ENCODE peak calls at places on chromosomes 7 and 10, in four cellular contexts. Z is HepG2, L is K562, C is A549. F is an unnamed sample.

GRCh38 chr10:124733566-124734245 is 10.5 kb downstream of the FAM53B start:
- DNase-seq in Z (no peak), L (no peak), C (no peak), F (peak; percentile 26)

GRCh38 chr10:23173549-23174074 is 18.5 kb upstream of the PTF1A start:
- DNase-seq in Z (no peak), L (no peak), C (no peak), F (no peak)

GRCh38 chr7:150449206-150449956 is 1.0 kb upstream of the GIMAP8 start:
- DNase-seq in Z (no peak), L (peak; percentile 12), C (no peak), F (no peak)

GRCh38 chr10:27285093-27285492 is 44.5 kb upstream of the ACBD5 start:
- DNase-seq in Z (peak; percentile 6), L (no peak), C (no peak), F (no peak)

GRCh38 chr7:52091101-52091500 is 774.5 kb upstream of the COBL start:
- DNase-seq in Z (no peak), L (no peak), C (no peak), F (no peak)

GRCh38 chr7:156650042-156650441 is 9.5 kb downstream of the RNF32 start:
- DNase-seq in Z (peak; percentile 57), L (peak; percentile 79), C (no peak), F (no peak)

GRCh38 chr7:7504910-7505704 is 30.6 kb downstream of the COL28A1 start:
- DNase-seq in Z (no peak), L (no peak), C (no peak), F (no peak)

GRCh38 chr7:5679741-5680473 is 101.6 kb downstream of the RNF216 start:
- DNase-seq in Z (no peak), L (no peak), C (no peak), F (no peak)

GRCh38 chr7:7051221-7051877 is 131.0 kb upstream of the C1GALT1 start:
- DNase-seq in Z (no peak), L (no peak), C (no peak), F (no peak)

GRCh38 chr10:123274513-123275182 is 120.4 kb downstream of the BUB3 start:
- DNase-seq in Z (no peak), L (no peak), C (no peak), F (no peak)

GRCh38 chr10:58727633-58728032 is 215.0 kb downstream of the BICC1 start:
- DNase-seq in Z (no peak), L (no peak), C (no peak), F (no peak)

GRCh38 chr10:124394583-124394982 is 24.1 kb downstream of the OAT start:
- DNase-seq in Z (no peak), L (no peak), C (no peak), F (no peak)

GRCh38 chr7:148697950-148698396 is 730 bp upstream of the CUL1 start:
- DNase-seq in Z (no peak), L (no peak), C (no peak), F (no peak)

GRCh38 chr10:46550076-46550790 is 6.2 kb downstream of the GPRIN2 start:
- DNase-seq in Z (no peak), L (no peak), C (no peak), F (peak; percentile 47)

GRCh38 chr7:82194011-82194410 is 249.6 kb downstream of the CACNA2D1 start:
- DNase-seq in Z (no peak), L (no peak), C (no peak), F (no peak)

GRCh38 chr7:94888542-94888941 is 18.9 kb upstream of the PPP1R9A start:
- DNase-seq in Z (peak; percentile 25), L (no peak), C (peak; percentile 21), F (no peak)

GRCh38 chr10:102633282-102633681 is 11.0 kb upstream of the TRIM8 start:
- DNase-seq in Z (no peak), L (no peak), C (no peak), F (no peak)

GRCh38 chr10:77401681-77402080 is 235.9 kb downstream of the KCNMA1 start:
- DNase-seq in Z (no peak), L (no peak), C (no peak), F (no peak)

GRCh38 chr7:112233048-112233697 is 26.7 kb downstream of the ZNF277 start:
- DNase-seq in Z (peak; percentile 7), L (no peak), C (no peak), F (no peak)

GRCh38 chr7:117269895-117270294 is 53.0 kb downstream of the WNT2 start:
- DNase-seq in Z (no peak), L (no peak), C (no peak), F (no peak)

GRCh38 chr10:74145133-74145532 is 5.5 kb downstream of the AP3M1 start:
- DNase-seq in Z (no peak), L (no peak), C (no peak), F (no peak)

GRCh38 chr10:107561136-107561650 is 396.7 kb upstream of the SORCS1 start:
- DNase-seq in Z (no peak), L (no peak), C (no peak), F (no peak)

GRCh38 chr10:80658068-80658467 is 120.4 kb downstream of the SH2D4B start:
- DNase-seq in Z (no peak), L (no peak), C (no peak), F (no peak)

GRCh38 chr7:53609185-53609584 is 573.8 kb downstream of the POM121L12 start:
- DNase-seq in Z (no peak), L (no peak), C (no peak), F (no peak)

GRCh38 chr7:123879628-123880027 is 34.7 kb downstream of the HYAL4 start:
- DNase-seq in Z (no peak), L (no peak), C (no peak), F (no peak)

GRCh38 chr10:22345301-22346086 is at the start of gene SPAG6:
- DNase-seq in Z (no peak), L (no peak), C (no peak), F (no peak)

GRCh38 chr10:86756511-86757109 is at the start of gene BMPR1A:
- DNase-seq in Z (no peak), L (peak; percentile 21), C (no peak), F (no peak)

GRCh38 chr7:121294448-121294992 is 34.3 kb upstream of the WNT16 start:
- DNase-seq in Z (no peak), L (no peak), C (no peak), F (no peak)

GRCh38 chr10:84428711-84429110 is 100.3 kb downstream of the CCSER2 start:
- DNase-seq in Z (no peak), L (no peak), C (no peak), F (no peak)

GRCh38 chr10:5648494-5649457 is 17.6 kb downstream of the ASB13 start:
- DNase-seq in Z (no peak), L (no peak), C (no peak), F (peak; percentile 54)

GRCh38 chr7:39667354-39667923 is 44.1 kb downstream of the RALA start:
- DNase-seq in Z (no peak), L (peak; percentile 14), C (no peak), F (no peak)

GRCh38 chr10:131213651-131214505 is 97.6 kb downstream of the TCERG1L start:
- DNase-seq in Z (no peak), L (no peak), C (no peak), F (no peak)

GRCh38 chr10:50369931-50370330 is 118.6 kb upstream of the ASAH2 start:
- DNase-seq in Z (no peak), L (no peak), C (no peak), F (no peak)

GRCh38 chr7:108291791-108292440 is 161.8 kb upstream of the LAMB4 start:
- DNase-seq in Z (no peak), L (no peak), C (no peak), F (no peak)

GRCh38 chr7:75572814-75573213 is 80.7 kb downstream of the SPDYE5 start:
- DNase-seq in Z (no peak), L (no peak), C (no peak), F (no peak)

GRCh38 chr10:130511801-130512200 is 375.6 kb downstream of the GLRX3 start:
- DNase-seq in Z (no peak), L (no peak), C (no peak), F (no peak)

GRCh38 chr10:79069325-79070090 is 742 bp downstream of the ZMIZ1 start:
- DNase-seq in Z (no peak), L (peak; percentile 79), C (peak; percentile 54), F (no peak)

GRCh38 chr7:133822001-133822641 is 305.0 kb upstream of the LRGUK start:
- DNase-seq in Z (no peak), L (no peak), C (no peak), F (no peak)
- TF ChIP-seq PHF8 in Z (no peak), L (no peak), C (no peak), F (no peak)

GRCh38 chr7:100867040-100867795 is at the start of gene TRIP6:
- DNase-seq in Z (no peak), L (peak; percentile 99), C (peak; percentile 93), F (peak; percentile 64)

GRCh38 chr7:100866721-100867039 is 507 bp upstream of the TRIP6 start:
- DNase-seq in Z (no peak), L (no peak), C (no peak), F (no peak)

GRCh38 chr7:100865372-100865911 is 1.7 kb upstream of the TRIP6 start:
- DNase-seq in Z (no peak), L (no peak), C (no peak), F (no peak)

GRCh38 chr7:100865971-100866720 is 1.0 kb upstream of the TRIP6 start:
- DNase-seq in Z (no peak), L (no peak), C (no peak), F (no peak)

DNA sequence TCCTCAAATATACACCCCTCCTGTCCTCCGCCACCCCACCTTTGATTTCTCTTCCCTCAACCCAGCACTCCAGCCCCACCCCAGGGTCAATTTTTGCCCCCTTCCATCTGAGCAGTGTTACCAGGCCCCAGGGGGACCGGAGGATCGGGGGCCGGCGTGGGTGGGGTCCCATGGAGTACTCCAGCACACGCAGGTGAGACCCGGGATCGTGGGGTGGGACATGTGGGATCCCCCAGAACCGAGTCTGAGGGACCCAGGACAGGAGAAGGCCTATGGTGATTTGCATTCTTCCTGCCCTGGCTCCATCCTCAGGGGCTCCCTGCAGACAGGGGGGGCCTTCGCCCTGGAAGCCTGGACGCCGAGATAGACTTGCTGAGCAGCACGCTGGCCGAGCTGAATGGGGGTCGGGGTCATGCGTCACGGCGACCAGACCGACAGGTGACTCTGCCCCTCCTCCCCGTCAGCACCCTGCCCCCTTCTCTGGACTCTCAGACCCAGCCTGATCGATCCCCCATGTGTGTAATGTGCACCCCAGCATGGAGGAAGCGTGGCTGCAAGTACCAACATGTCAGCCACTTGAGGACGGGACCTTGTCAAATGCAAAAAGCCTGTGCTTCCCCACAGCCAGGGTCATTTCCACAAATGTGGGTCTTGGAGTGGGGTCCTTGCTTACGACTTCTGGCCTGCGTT is 754 bp downstream of the TRIP6 start:
- DNase-seq in Z (no peak), L (peak; percentile 72), C (no peak), F (no peak)
- TF ChIP-seq PHF8 in Z (no peak), L (no peak), C (no peak), F (no peak)

GRCh38 chr7:135650831-135651573 is 11.3 kb upstream of the STMP1 start:
- DNase-seq in Z (no peak), L (no peak), C (no peak), F (no peak)
- TF ChIP-seq PHF8 in Z (no peak), L (no peak), C (no peak), F (no peak)

DNA sequence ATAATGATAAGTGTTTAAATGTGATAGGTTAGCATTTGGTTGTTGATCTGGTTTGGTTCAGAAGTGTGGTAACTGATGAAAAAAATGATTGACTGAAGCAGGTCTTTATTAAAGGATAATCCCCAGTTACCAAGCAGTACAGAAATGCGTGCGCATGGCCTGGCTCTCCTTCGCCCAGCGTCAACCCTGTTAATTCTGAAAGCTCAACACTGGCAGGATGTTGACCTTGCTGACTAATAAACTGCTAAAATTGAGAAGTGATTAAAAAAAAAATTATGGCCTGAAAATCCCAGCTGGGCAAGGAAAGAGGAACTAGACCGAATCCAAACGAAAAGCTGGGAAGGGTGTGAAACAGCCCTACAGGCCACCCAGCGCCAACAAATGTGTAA is 755 bp downstream of the SHTN1 start:
- DNase-seq in Z (no peak), L (no peak), C (no peak), F (no peak)
- TF ChIP-seq PHF8 in Z (no peak), L (no peak), C (no peak), F (no peak)

GRCh38 chr7:17651926-17652385 is 288.3 kb downstream of the SNX13 start:
- DNase-seq in Z (no peak), L (no peak), C (no peak), F (no peak)
- TF ChIP-seq PHF8 in Z (no peak), L (no peak), C (no peak), F (no peak)